ENCODE peak calls at places on chromosomes 7 and 10, in eight cellular contexts. N, E, Y, D, V, I, R and S are unnamed samples.
A peak's percentile ranks its signal among the peaks of the same experiment; 100 is the strongest.

GRCh38 chr10:3225589-3225988 is 53.0 kb upstream of the PITRM1 start:
- DNase-seq in N (no peak), Y (no peak), R (peak; percentile 86), D (peak; percentile 70), I (no peak), E (no peak), V (peak; percentile 85), S (no peak)

GRCh38 chr7:123635551-123636359 is 19.9 kb upstream of the LMOD2 start:
- DNase-seq in I (no peak), E (no peak), R (peak; percentile 51), N (no peak), V (peak; percentile 17), D (peak; percentile 77), Y (no peak), S (no peak)

GRCh38 chr7:34675749-34676374 is 17.8 kb downstream of the NPSR1 start:
- DNase-seq in R (no peak), I (no peak), D (peak; percentile 5), V (no peak), E (no peak), N (no peak), Y (no peak), S (no peak)

GRCh38 chr7:6576024-6576866 is 1.0 kb upstream of the ZDHHC4 start:
- DNase-seq in E (no peak), R (no peak), D (no peak), N (no peak), Y (no peak), I (no peak), V (no peak), S (no peak)

GRCh38 chr10:128147669-128148068 is 21.4 kb upstream of the MKI67 start:
- DNase-seq in N (no peak), D (peak; percentile 86), V (peak; percentile 73), Y (no peak), R (peak; percentile 21), E (no peak), I (no peak), S (no peak)

GRCh38 chr10:91345716-91346115 is 64.4 kb upstream of the HECTD2 start:
- DNase-seq in V (peak; percentile 34), D (peak; percentile 55), I (no peak), R (no peak), N (no peak), E (no peak), Y (no peak), S (no peak)

GRCh38 chr7:48090095-48090805 is 1.2 kb downstream of the UPP1 start:
- DNase-seq in I (peak; percentile 86), E (no peak), D (peak; percentile 35), R (peak; percentile 50), N (no peak), V (peak; percentile 46), Y (no peak), S (no peak)

GRCh38 chr10:73889014-73889413 is 14.7 kb upstream of the CAMK2G start:
- DNase-seq in E (peak; percentile 93), Y (peak; percentile 57), V (peak; percentile 90), N (no peak), R (peak; percentile 45), I (no peak), D (peak; percentile 82), S (no peak)

GRCh38 chr7:93997868-93998267 is 6.3 kb downstream of the BET1 start:
- DNase-seq in Y (no peak), R (no peak), D (no peak), N (no peak), I (no peak), E (no peak), V (no peak), S (no peak)

DNA sequence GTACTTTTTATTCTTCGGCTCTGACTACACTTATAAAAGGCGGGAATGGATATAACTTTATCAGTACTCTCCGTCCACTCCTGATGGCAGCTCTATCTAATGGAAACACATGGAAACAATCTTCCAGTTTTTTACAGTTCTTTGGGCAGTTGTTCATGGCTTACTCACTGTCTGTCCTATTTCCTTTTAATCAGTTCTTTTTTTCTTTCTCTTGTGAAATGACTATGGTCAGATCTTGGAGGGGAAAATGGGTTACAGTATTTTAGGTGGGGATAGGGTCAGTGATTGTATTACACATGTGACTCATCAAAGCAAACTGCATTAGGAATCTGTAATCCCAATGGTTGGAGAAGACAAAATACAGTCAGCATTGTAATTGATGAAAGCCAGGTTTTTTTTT is 112.4 kb downstream of the BICC1 start:
- DNase-seq in I (no peak), E (no peak), D (peak; percentile 92), Y (no peak), N (peak; percentile 53), R (peak; percentile 66), V (peak; percentile 97), S (no peak)
- TF ChIP-seq CTCF in I (no peak), E (no peak), D (no peak), Y (no peak), N (no peak), R (no peak), V (no peak), S (no peak)

GRCh38 chr7:157297071-157297638 is 39.6 kb upstream of the DNAJB6 start:
- DNase-seq in N (no peak), I (no peak), D (no peak), Y (no peak), V (no peak), E (no peak), R (no peak), S (no peak)

GRCh38 chr7:157302314-157302711 is 34.5 kb upstream of the DNAJB6 start:
- DNase-seq in R (no peak), D (peak; percentile 73), Y (peak; percentile 56), E (peak; percentile 74), I (peak; percentile 75), V (peak; percentile 19), N (peak; percentile 65), S (peak; percentile 69)

GRCh38 chr7:157299613-157300405 is 37.0 kb upstream of the DNAJB6 start:
- DNase-seq in I (peak; percentile 87), E (no peak), D (peak; percentile 28), V (no peak), R (no peak), N (peak; percentile 35), Y (no peak), S (no peak)

GRCh38 chr7:157299317-157299612 is 37.5 kb upstream of the DNAJB6 start:
- DNase-seq in R (no peak), N (no peak), I (no peak), E (no peak), D (no peak), Y (no peak), V (no peak), S (no peak)

DNA sequence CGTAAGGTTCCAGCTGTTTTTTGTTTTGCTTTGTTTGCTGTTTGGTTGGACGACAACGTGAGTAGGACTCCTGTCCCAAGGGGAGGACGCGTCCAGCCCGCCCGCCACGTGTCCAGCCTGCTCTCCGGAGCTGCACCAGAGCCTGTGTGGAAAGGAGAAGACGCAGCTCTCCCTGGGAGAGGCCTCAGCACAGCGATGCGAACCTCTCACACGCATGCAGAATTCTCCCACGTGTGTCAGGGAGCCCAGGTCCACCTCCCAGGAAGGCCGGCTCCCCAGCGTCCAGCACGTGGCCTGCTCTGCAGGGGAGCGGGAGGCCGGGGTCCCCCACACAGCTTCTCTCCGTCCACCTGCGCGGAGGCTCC is 36.4 kb upstream of the DNAJB6 start:
- DNase-seq in I (peak; percentile 69), N (no peak), Y (no peak), R (no peak), E (no peak), V (no peak), D (no peak), S (no peak)
- H3K4me3 ChIP-seq in I (no peak overlapping the region), N (no peak overlapping the region), Y (no peak overlapping the region), R (no peak overlapping the region), E (no peak overlapping the region), V (no peak overlapping the region), D (no peak overlapping the region), S (no peak overlapping the region)

GRCh38 chr7:503046-503574 is 16.5 kb downstream of the PDGFA start:
- DNase-seq in Y (no peak), D (no peak), R (no peak), I (peak; percentile 43), V (no peak), E (peak; percentile 58), N (no peak), S (no peak)
- TF ChIP-seq CTCF in Y (no peak), D (no peak), R (peak; percentile 34), I (no peak), V (no peak), E (no peak), N (peak; percentile 24), S (no peak)

DNA sequence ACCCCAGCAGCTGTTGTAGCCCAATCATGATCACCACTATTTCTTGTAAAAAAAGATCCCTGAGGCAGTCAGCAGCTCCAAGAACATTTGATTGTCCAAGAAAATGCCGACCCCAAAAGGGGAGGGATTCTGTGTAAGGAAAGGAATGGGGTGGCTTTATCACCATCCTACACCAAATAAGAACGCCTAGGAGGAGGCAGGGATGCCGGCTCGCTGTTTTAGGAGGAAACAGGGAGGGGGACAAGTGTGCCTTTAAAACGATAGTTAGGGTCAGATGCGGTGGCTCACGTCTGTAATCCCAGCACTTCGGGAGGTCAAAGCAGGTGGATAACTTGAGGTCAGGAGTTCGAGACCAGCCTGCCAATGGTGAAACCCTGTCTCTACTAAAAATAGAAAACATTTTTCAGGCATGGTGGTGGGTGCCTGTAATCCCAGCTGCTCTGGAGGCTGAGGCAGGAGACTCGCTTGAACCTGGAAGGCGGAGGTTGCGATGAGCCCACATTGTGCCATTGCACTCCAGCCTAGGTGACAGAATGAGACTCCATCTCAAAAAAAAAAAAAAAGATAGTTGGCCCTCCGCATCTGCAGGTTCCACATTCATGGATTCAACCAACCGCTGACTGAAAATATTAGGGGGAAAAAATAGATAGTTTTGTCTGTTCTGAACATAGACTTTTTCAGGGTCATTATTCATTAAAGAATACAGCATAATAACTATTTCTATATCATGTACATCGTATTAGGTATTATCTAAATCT is 63.6 kb downstream of the PDIA4 start:
- DNase-seq in D (no peak), N (no peak), Y (no peak), R (no peak), V (no peak), E (no peak), I (no peak), S (no peak)
- H3K4me3 ChIP-seq in D (peak overlapping the region; percentile 61), N (no peak overlapping the region), Y (peak overlapping the region; percentile 67), R (peak overlapping the region; percentile 54), V (no peak overlapping the region), E (peak overlapping the region; percentile 50), I (peak overlapping the region; percentile 42), S (no peak overlapping the region)

GRCh38 chr10:24550680-24551079 is 173.0 kb downstream of the ARHGAP21 start:
- DNase-seq in V (no peak), N (no peak), Y (no peak), I (no peak), E (no peak), R (no peak), D (no peak), S (no peak)

GRCh38 chr10:24554036-24554435 is 169.7 kb downstream of the ARHGAP21 start:
- DNase-seq in V (no peak), R (no peak), I (no peak), D (no peak), N (no peak), Y (no peak), E (no peak), S (no peak)

GRCh38 chr10:24551161-24551560 is 172.5 kb downstream of the ARHGAP21 start:
- DNase-seq in N (no peak), V (no peak), Y (no peak), I (no peak), D (no peak), E (no peak), R (no peak), S (no peak)

GRCh38 chr10:24553051-24553612 is 170.6 kb downstream of the ARHGAP21 start:
- DNase-seq in D (no peak), E (no peak), R (no peak), Y (no peak), V (no peak), N (no peak), I (no peak), S (no peak)

GRCh38 chr10:24552346-24553016 is 171.2 kb downstream of the ARHGAP21 start:
- DNase-seq in N (no peak), R (no peak), Y (peak; percentile 84), E (no peak), V (no peak), I (peak; percentile 52), D (no peak), S (no peak)
- TF ChIP-seq CTCF in N (peak; percentile 32), R (peak; percentile 64), Y (no peak), E (no peak), V (no peak), I (peak; percentile 43), D (no peak), S (peak; percentile 60)